ENCODE peak calls at places on chromosomes 6 and 20, in seven cellular contexts. Q is left ventricle myocardium inferior, A is right lobe of liver, I is transverse colon, D is ascending aorta, K is GM23248, W is cardiac muscle cell. L is an unnamed sample. For H3K4me1, the result is how much of the 10 kb centered on the place peaks cover.

GRCh38 chr6:44216677-44217331 is at the start of gene MYMX:
- DNase-seq in Q (peak), A (no peak), I (no peak), D (peak), K (no peak), W (no peak), L (peak)

GRCh38 chr6:140415266-140415665 is 1040.8 kb upstream of the CITED2 start:
- DNase-seq in Q (no peak), A (no peak), I (no peak), D (no peak), K (no peak), W (no peak), L (peak)

GRCh38 chr20:37179671-37180524 is 550 bp upstream of the MROH8 start:
- DNase-seq in Q (no peak), A (no peak), I (no peak), D (no peak), K (peak), W (no peak), L (no peak)

GRCh38 chr6:66183982-66184555 is 477.0 kb upstream of the EYS start:
- DNase-seq in Q (no peak), A (no peak), I (no peak), D (no peak), K (peak), W (no peak), L (no peak)

GRCh38 chr6:121523628-121524027 is 88.2 kb downstream of the GJA1 start:
- DNase-seq in Q (no peak), A (no peak), I (no peak), D (no peak), K (no peak), W (no peak), L (peak)

GRCh38 chr6:161836643-161837448 is 563.0 kb upstream of the AGPAT4 start:
- DNase-seq in Q (no peak), A (no peak), I (no peak), D (no peak), K (peak), W (peak), L (peak)

GRCh38 chr20:36314734-36315544 is 8.8 kb downstream of the DLGAP4 start:
- DNase-seq in Q (no peak), A (no peak), I (no peak), D (peak), K (no peak), W (no peak), L (no peak)

GRCh38 chr20:1803216-1804128 is 91.7 kb upstream of the SIRPA start:
- DNase-seq in Q (peak), A (peak), I (peak), D (peak), K (peak), W (peak), L (peak)

GRCh38 chr6:109397020-109397419 is 14.8 kb upstream of the CD164 start:
- DNase-seq in Q (no peak), A (no peak), I (no peak), D (no peak), K (peak), W (no peak), L (peak)

GRCh38 chr20:61317966-61318520 is 66.0 kb downstream of the CDH4 start:
- DNase-seq in Q (no peak), A (no peak), I (no peak), D (no peak), K (no peak), W (no peak), L (no peak)

GRCh38 chr6:169427856-169428255 is 174.2 kb upstream of the THBS2 start:
- DNase-seq in Q (no peak), A (no peak), I (no peak), D (peak), K (peak), W (no peak), L (peak)

DNA sequence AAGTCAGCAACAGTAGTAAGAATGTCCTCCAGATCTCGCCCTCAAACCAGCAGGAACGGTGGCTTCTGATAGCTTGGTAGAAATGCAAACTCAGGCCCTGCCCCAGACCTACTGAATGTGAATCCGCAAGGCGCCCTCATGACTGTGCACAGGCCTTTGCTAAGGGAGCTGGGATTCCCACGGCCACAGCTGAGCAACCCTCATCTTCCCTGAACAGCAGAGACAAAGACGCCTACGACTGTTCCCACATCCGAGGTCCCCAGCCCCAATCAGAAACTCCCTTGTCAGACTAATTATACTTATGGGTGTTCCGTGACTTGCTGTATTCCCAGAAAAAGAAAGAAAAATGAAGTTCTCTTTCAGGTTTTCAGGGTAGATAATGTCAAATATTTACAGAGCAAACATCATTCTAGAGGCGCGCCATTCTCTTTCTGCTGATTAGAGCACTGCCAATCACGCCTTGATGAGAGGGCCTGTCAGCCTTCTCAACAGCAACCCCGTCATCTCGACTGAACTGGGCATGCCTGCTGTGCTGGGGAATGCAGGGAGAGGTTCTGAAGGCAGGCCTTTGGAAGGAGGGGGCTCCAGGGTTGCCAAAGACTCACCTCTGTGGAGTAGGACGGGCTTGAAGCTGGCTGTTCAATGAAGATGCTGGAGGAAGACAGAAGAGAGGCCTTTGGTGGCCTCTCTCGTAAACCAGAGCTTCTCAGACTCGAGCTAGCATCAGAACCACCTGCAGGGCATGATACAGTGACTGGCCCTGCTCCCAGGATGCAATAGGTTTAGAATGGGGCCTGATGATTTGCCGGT is 79.9 kb downstream of the ZNF217 start:
- DNase-seq in Q (no peak), A (no peak), I (peak), D (no peak), K (peak), W (no peak), L (no peak)
- H3K4me1 ChIP-seq in Q (under half), A (under half), I (under half), D (under half), K (under half), W (under half), L (under half)

DNA sequence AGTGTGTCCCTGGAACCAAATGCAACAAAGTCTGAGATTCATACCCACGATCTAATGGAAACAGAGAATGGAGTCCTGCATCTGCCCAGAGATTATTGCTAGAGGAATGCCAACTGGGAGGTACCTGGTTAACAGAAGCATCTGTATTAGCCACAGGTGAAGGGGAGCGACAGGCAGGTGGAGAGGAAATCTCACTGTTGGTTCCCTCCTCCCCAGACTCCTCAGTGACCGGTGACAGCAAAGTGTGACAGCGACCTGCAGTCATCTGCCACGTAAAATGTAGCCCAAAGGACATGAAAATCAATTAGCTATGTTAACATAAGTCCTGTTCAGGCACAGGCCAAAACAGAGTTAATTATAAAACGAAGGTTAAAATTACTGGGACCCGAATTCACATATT is 336.6 kb downstream of the SYNE1 start:
- DNase-seq in Q (no peak), A (no peak), I (no peak), D (no peak), K (no peak), W (no peak), L (no peak)
- H3K4me3 ChIP-seq in Q (peak), A (peak), I (no peak), D (peak), K (no peak), W (no peak), L (no peak)

DNA sequence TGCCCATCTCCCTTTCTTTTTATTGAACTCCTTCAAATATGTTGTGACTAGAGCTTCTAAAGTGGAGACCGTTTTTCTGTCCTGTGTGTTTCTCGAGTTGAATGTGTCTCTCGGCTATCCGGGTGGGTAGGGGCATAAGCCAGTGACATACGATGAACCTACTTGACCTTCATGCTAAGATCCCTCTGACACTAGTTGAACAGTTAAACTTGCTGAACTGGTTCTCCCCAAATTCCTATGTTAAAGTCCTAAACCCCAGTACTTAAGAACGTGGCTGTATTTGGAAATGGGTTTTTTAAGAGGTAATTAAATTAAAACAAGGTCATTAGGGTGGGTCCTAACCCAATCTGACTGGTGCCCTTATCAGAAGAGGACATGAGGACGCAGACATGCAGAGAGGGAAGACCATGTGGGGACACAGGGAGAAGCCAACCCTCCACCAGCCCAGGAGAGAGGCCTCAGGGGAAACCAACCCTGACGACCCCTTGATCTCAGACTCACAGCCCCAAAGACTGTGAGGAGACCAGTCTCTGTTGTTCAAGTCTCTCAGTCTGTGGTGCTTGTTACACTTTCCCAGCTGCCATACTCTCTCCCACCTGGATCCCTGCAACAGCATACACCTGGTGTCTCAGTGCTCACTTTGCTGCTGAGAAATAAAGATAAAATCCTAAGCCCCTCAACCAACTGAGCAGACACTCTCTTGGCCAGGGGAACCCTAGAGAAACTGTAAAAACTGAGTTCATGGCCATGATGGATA is 208.4 kb downstream of the MYLK4 start:
- DNase-seq in Q (no peak), A (no peak), I (no peak), D (no peak), K (no peak), W (no peak), L (no peak)
- H3K4me1 ChIP-seq in Q (under half), A (under half), I (under half), D (under half), K (under half), W (under half), L (under half)

GRCh38 chr20:47361268-47361665 is 4.8 kb upstream of the ZMYND8 start:
- DNase-seq in Q (no peak), A (peak), I (no peak), D (no peak), K (no peak), W (no peak), L (no peak)
- H3K4me3 ChIP-seq in Q (peak), A (no peak), I (no peak), D (peak), K (no peak), W (no peak), L (no peak)

DNA sequence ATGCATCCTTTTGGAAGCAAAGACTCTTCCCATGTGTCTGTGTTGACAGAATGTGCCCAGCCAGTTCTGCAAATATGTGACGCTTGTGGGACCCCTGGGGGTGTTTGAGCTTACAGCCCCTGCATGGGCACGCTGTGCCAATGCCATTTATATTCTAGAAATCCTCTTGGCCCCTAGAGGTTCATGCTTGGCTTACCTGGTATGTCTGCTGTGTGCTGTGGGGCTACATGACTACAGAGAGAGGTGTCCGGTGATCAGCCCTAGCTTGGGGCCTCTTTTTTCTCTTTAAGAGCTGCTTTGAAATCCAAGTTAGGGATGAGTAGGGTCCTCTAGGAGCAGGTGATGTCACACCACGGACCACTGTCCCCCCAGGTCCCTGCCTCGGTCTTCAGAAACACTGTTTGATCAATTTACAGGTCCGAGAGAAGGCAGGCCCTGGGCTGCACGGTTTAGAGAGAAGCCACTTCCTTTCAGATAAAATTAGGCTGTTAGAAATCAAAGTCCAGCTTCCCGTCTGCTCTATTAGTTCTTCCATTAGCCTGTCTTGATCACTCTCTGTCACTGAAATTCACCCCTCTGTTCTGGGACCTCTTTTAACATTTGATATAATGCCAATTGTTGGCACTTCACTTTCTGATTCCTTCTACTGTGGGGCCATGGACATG is 26.5 kb downstream of the BCAS4 start:
- DNase-seq in Q (no peak), A (no peak), I (no peak), D (no peak), K (no peak), W (no peak), L (no peak)
- H3K4me1 ChIP-seq in Q (under half), A (under half), I (under half), D (under half), K (under half), W (under half), L (under half)